ENCODE peak calls at places on chromosomes 16 and 17, in eight cellular contexts. E is T-cell, G is ELF-1, F is naive B cell, R is mucosa of gallbladder, K is Right ventricle myocardium inferior, I is AG09319, Y is mesothelial cell of epicardium. O is an unnamed sample.

GRCh38 chr16:10579965-10580918 is at the start of gene EMP2:
- DNase-seq in K (peak), Y (peak), G (peak), F (peak), I (peak), R (peak), E (no peak), O (peak)

GRCh38 chr16:15041260-15042011 is 14.4 kb downstream of the NTAN1 start:
- DNase-seq in Y (no peak), K (peak), R (peak), I (peak), F (no peak), G (peak), E (no peak), O (peak)

GRCh38 chr17:38559880-38560230 is 45.9 kb downstream of the SRCIN1 start:
- DNase-seq in F (no peak), K (no peak), I (no peak), R (no peak), Y (no peak), G (no peak), E (no peak), O (no peak)

GRCh38 chr16:48556913-48557351 is 53.0 kb downstream of the N4BP1 start:
- DNase-seq in Y (no peak), F (no peak), R (no peak), G (no peak), E (no peak), K (no peak), I (no peak), O (no peak)

GRCh38 chr17:69344939-69345338 is 18.0 kb upstream of the ABCA5 start:
- DNase-seq in F (no peak), Y (no peak), I (no peak), R (no peak), K (no peak), G (no peak), E (no peak), O (no peak)

GRCh38 chr17:74116087-74116717 is 87.3 kb upstream of the RPL38 start:
- DNase-seq in G (no peak), E (no peak), F (no peak), K (no peak), Y (no peak), R (no peak), I (no peak), O (no peak)

GRCh38 chr17:14515015-14515414 is 214.1 kb downstream of the HS3ST3B1 start:
- DNase-seq in F (no peak), G (no peak), R (no peak), I (no peak), K (no peak), Y (no peak), E (no peak), O (no peak)

GRCh38 chr17:49510059-49510719 is 15.1 kb downstream of the NGFR start:
- DNase-seq in R (no peak), E (no peak), K (no peak), Y (no peak), F (no peak), I (no peak), G (no peak), O (no peak)

GRCh38 chr17:68539536-68540469 is 27.6 kb downstream of the PRKAR1A start:
- DNase-seq in F (no peak), Y (no peak), I (no peak), G (peak), E (no peak), R (peak), K (peak), O (peak)

GRCh38 chr16:83513006-83513755 is 294.6 kb upstream of the HSBP1 start:
- DNase-seq in K (no peak), F (no peak), Y (no peak), R (no peak), E (no peak), G (no peak), I (peak), O (no peak)

GRCh38 chr16:59205403-59205802 is 471.3 kb upstream of the GOT2 start:
- DNase-seq in F (no peak), E (no peak), I (no peak), G (no peak), R (no peak), K (no peak), Y (no peak), O (no peak)

GRCh38 chr17:57864273-57864672 is 14.4 kb upstream of the MRPS23 start:
- DNase-seq in Y (no peak), F (no peak), R (no peak), E (no peak), I (no peak), G (no peak), K (no peak), O (no peak)

GRCh38 chr16:48158296-48158695 is 2.5 kb upstream of the ABCC12 start:
- DNase-seq in G (no peak), K (no peak), R (no peak), Y (no peak), I (no peak), F (no peak), E (no peak), O (no peak)

GRCh38 chr16:61836804-61837398 is 199.3 kb downstream of the CDH8 start:
- DNase-seq in K (no peak), G (peak), R (no peak), Y (no peak), E (no peak), F (no peak), I (no peak), O (no peak)

GRCh38 chr16:89504061-89504460 is 4.1 kb upstream of the SPG7 start:
- DNase-seq in I (no peak), G (no peak), R (no peak), Y (no peak), K (peak), F (no peak), E (no peak), O (no peak)

GRCh38 chr16:76035689-76036088 is 241.5 kb upstream of the CNTNAP4 start:
- DNase-seq in Y (no peak), F (no peak), G (no peak), E (no peak), K (no peak), I (no peak), R (no peak), O (no peak)

GRCh38 chr16:17423195-17423594 is 47.6 kb downstream of the XYLT1 start:
- DNase-seq in E (no peak), I (no peak), K (no peak), F (no peak), R (no peak), G (peak), Y (no peak), O (no peak)

GRCh38 chr17:40495140-40495539 is 6.3 kb downstream of the TNS4 start:
- DNase-seq in Y (no peak), R (no peak), E (no peak), F (no peak), K (no peak), I (no peak), G (no peak), O (peak)

GRCh38 chr17:81445642-81446500 is 50.6 kb downstream of the BAHCC1 start:
- DNase-seq in Y (no peak), K (no peak), G (no peak), F (no peak), R (no peak), I (peak), E (no peak), O (no peak)

GRCh38 chr17:42562845-42563509 is 1.0 kb downstream of the COASY start:
- DNase-seq in F (no peak), R (no peak), I (no peak), Y (no peak), G (no peak), E (no peak), K (no peak), O (no peak)

GRCh38 chr16:56874800-56875199 is 9.8 kb downstream of the SLC12A3 start:
- DNase-seq in Y (no peak), F (no peak), K (no peak), I (no peak), R (no peak), G (peak), E (no peak), O (no peak)

GRCh38 chr16:4602330-4602729 is 12.4 kb downstream of the UBALD1 start:
- DNase-seq in R (no peak), G (no peak), Y (no peak), F (no peak), K (no peak), E (no peak), I (no peak), O (no peak)

GRCh38 chr17:74499992-74500391 is 31.3 kb downstream of the CD300LB start:
- DNase-seq in R (no peak), Y (no peak), G (no peak), E (no peak), K (no peak), F (no peak), I (no peak), O (no peak)